ENCODE peak calls at places on chromosomes 5 and 9, in eight cellular contexts. One of them, this sample, is unnamed.

GRCh38 chr5:132915681-132916080 is 42.2 kb downstream of the LEAP2 start:
- DNase-seq in GM12878: no peak
- DNase-seq in Panc1: no peak
- DNase-seq in sigmoid colon: no peak
- DNase-seq in stomach: no peak
- DNase-seq in transverse colon: no peak
- DNase-seq in suprapubic skin: no peak
- DNase-seq in HCT116: peak
- DNase-seq in this sample: no peak

GRCh38 chr9:92424340-92424739 is at the start of gene OMD:
- DNase-seq in transverse colon: no peak
- DNase-seq in Panc1: no peak
- DNase-seq in GM12878: no peak
- DNase-seq in sigmoid colon: no peak
- DNase-seq in suprapubic skin: no peak
- DNase-seq in stomach: no peak
- DNase-seq in HCT116: no peak
- DNase-seq in this sample: no peak

GRCh38 chr5:84287964-84288363 is 96.7 kb downstream of the EDIL3 start:
- DNase-seq in Panc1: no peak
- DNase-seq in GM12878: peak
- DNase-seq in stomach: no peak
- DNase-seq in suprapubic skin: no peak
- DNase-seq in sigmoid colon: no peak
- DNase-seq in transverse colon: no peak
- DNase-seq in HCT116: peak
- DNase-seq in this sample: no peak

GRCh38 chr9:92949266-92949982 is 2.1 kb downstream of the FGD3 start:
- DNase-seq in GM12878: no peak
- DNase-seq in Panc1: no peak
- DNase-seq in suprapubic skin: no peak
- DNase-seq in HCT116: no peak
- DNase-seq in sigmoid colon: no peak
- DNase-seq in transverse colon: no peak
- DNase-seq in stomach: no peak
- DNase-seq in this sample: no peak

GRCh38 chr9:69253057-69253456 is 72.0 kb upstream of the ENTREP1 start:
- DNase-seq in suprapubic skin: no peak
- DNase-seq in stomach: no peak
- DNase-seq in GM12878: no peak
- DNase-seq in Panc1: no peak
- DNase-seq in transverse colon: no peak
- DNase-seq in sigmoid colon: no peak
- DNase-seq in HCT116: no peak
- DNase-seq in this sample: no peak

GRCh38 chr9:96020822-96021615 is 145.5 kb downstream of the ERCC6L2 start:
- DNase-seq in stomach: no peak
- DNase-seq in GM12878: no peak
- DNase-seq in transverse colon: peak
- DNase-seq in HCT116: no peak
- DNase-seq in Panc1: no peak
- DNase-seq in suprapubic skin: no peak
- DNase-seq in sigmoid colon: no peak
- DNase-seq in this sample: peak

GRCh38 chr5:76439201-76439600 is 36.1 kb downstream of the IQGAP2 start:
- DNase-seq in GM12878: no peak
- DNase-seq in suprapubic skin: no peak
- DNase-seq in sigmoid colon: no peak
- DNase-seq in transverse colon: no peak
- DNase-seq in stomach: no peak
- DNase-seq in HCT116: no peak
- DNase-seq in Panc1: no peak
- DNase-seq in this sample: no peak

GRCh38 chr9:35415769-35416427 is 74.0 kb upstream of the RUSC2 start:
- DNase-seq in HCT116: no peak
- DNase-seq in stomach: no peak
- DNase-seq in transverse colon: no peak
- DNase-seq in Panc1: no peak
- DNase-seq in GM12878: no peak
- DNase-seq in suprapubic skin: no peak
- DNase-seq in sigmoid colon: no peak
- DNase-seq in this sample: no peak

GRCh38 chr9:129270903-129271431 is 92.9 kb upstream of the IER5L start:
- DNase-seq in suprapubic skin: no peak
- DNase-seq in HCT116: no peak
- DNase-seq in GM12878: peak
- DNase-seq in Panc1: no peak
- DNase-seq in transverse colon: peak
- DNase-seq in sigmoid colon: no peak
- DNase-seq in stomach: no peak
- DNase-seq in this sample: peak

GRCh38 chr5:6446626-6447309 is 1.9 kb upstream of the UBE2QL1 start:
- DNase-seq in suprapubic skin: no peak
- DNase-seq in Panc1: no peak
- DNase-seq in stomach: no peak
- DNase-seq in transverse colon: no peak
- DNase-seq in HCT116: no peak
- DNase-seq in GM12878: no peak
- DNase-seq in sigmoid colon: no peak
- DNase-seq in this sample: no peak

GRCh38 chr5:149834246-149834855 is 104.2 kb downstream of the PPARGC1B start:
- DNase-seq in HCT116: peak
- DNase-seq in transverse colon: peak
- DNase-seq in GM12878: no peak
- DNase-seq in Panc1: peak
- DNase-seq in stomach: peak
- DNase-seq in suprapubic skin: no peak
- DNase-seq in sigmoid colon: no peak
- DNase-seq in this sample: no peak

GRCh38 chr9:734831-735511 is 106.5 kb upstream of the DMRT1 start:
- DNase-seq in stomach: no peak
- DNase-seq in transverse colon: no peak
- DNase-seq in suprapubic skin: no peak
- DNase-seq in GM12878: no peak
- DNase-seq in HCT116: no peak
- DNase-seq in Panc1: no peak
- DNase-seq in sigmoid colon: peak
- DNase-seq in this sample: no peak

GRCh38 chr5:154179846-154180710 is 10.5 kb upstream of the GALNT10 start:
- DNase-seq in transverse colon: no peak
- DNase-seq in suprapubic skin: no peak
- DNase-seq in GM12878: no peak
- DNase-seq in stomach: no peak
- DNase-seq in HCT116: peak
- DNase-seq in Panc1: no peak
- DNase-seq in sigmoid colon: peak
- DNase-seq in this sample: no peak

GRCh38 chr5:168734657-168735344 is 155.6 kb upstream of the PANK3 start:
- DNase-seq in sigmoid colon: peak
- DNase-seq in Panc1: no peak
- DNase-seq in suprapubic skin: peak
- DNase-seq in GM12878: no peak
- DNase-seq in stomach: no peak
- DNase-seq in transverse colon: no peak
- DNase-seq in HCT116: no peak
- DNase-seq in this sample: no peak

GRCh38 chr5:128498844-128499455 is 39.1 kb downstream of the FBN2 start:
- DNase-seq in HCT116: peak
- DNase-seq in Panc1: no peak
- DNase-seq in stomach: no peak
- DNase-seq in transverse colon: no peak
- DNase-seq in GM12878: no peak
- DNase-seq in suprapubic skin: no peak
- DNase-seq in sigmoid colon: no peak
- DNase-seq in this sample: no peak

GRCh38 chr9:34929506-34930102 is 28.5 kb upstream of the PHF24 start:
- DNase-seq in sigmoid colon: no peak
- DNase-seq in transverse colon: no peak
- DNase-seq in GM12878: no peak
- DNase-seq in Panc1: peak
- DNase-seq in suprapubic skin: no peak
- DNase-seq in stomach: peak
- DNase-seq in HCT116: peak
- DNase-seq in this sample: no peak

GRCh38 chr5:14185336-14186131 is 42.4 kb downstream of the TRIO start:
- DNase-seq in HCT116: no peak
- DNase-seq in transverse colon: no peak
- DNase-seq in GM12878: no peak
- DNase-seq in stomach: no peak
- DNase-seq in Panc1: no peak
- DNase-seq in sigmoid colon: no peak
- DNase-seq in suprapubic skin: no peak
- DNase-seq in this sample: no peak

GRCh38 chr5:81409361-81409760 is 15.4 kb upstream of the ACOT12 start:
- DNase-seq in Panc1: no peak
- DNase-seq in GM12878: no peak
- DNase-seq in stomach: no peak
- DNase-seq in suprapubic skin: no peak
- DNase-seq in sigmoid colon: no peak
- DNase-seq in HCT116: no peak
- DNase-seq in transverse colon: no peak
- DNase-seq in this sample: no peak

GRCh38 chr9:134323741-134324358 is 2.4 kb upstream of the RXRA start:
- DNase-seq in transverse colon: peak
- DNase-seq in stomach: peak
- DNase-seq in Panc1: no peak
- DNase-seq in suprapubic skin: peak
- DNase-seq in GM12878: no peak
- DNase-seq in HCT116: peak
- DNase-seq in sigmoid colon: peak
- DNase-seq in this sample: peak
- TF ChIP-seq POLR2AphosphoS5 in transverse colon: no peak
- TF ChIP-seq POLR2AphosphoS5 in stomach: peak
- TF ChIP-seq POLR2AphosphoS5 in Panc1: no peak
- TF ChIP-seq POLR2AphosphoS5 in suprapubic skin: no peak
- TF ChIP-seq POLR2AphosphoS5 in GM12878: no peak
- TF ChIP-seq POLR2AphosphoS5 in HCT116: peak
- TF ChIP-seq POLR2AphosphoS5 in sigmoid colon: no peak
- TF ChIP-seq POLR2AphosphoS5 in this sample: peak

GRCh38 chr5:53123702-53124101 is 14.1 kb upstream of the MOCS2 start:
- DNase-seq in HCT116: no peak
- DNase-seq in transverse colon: no peak
- DNase-seq in stomach: no peak
- DNase-seq in Panc1: no peak
- DNase-seq in suprapubic skin: no peak
- DNase-seq in GM12878: no peak
- DNase-seq in sigmoid colon: no peak
- DNase-seq in this sample: no peak
- TF ChIP-seq CTCF in HCT116: no peak
- TF ChIP-seq CTCF in transverse colon: peak
- TF ChIP-seq CTCF in stomach: no peak
- TF ChIP-seq CTCF in Panc1: peak
- TF ChIP-seq CTCF in suprapubic skin: no peak
- TF ChIP-seq CTCF in GM12878: no peak
- TF ChIP-seq CTCF in sigmoid colon: no peak
- TF ChIP-seq CTCF in this sample: no peak

GRCh38 chr5:175589714-175590113 is 68.2 kb upstream of the HRH2 start:
- DNase-seq in sigmoid colon: no peak
- DNase-seq in Panc1: no peak
- DNase-seq in suprapubic skin: no peak
- DNase-seq in stomach: no peak
- DNase-seq in HCT116: no peak
- DNase-seq in GM12878: no peak
- DNase-seq in transverse colon: no peak
- DNase-seq in this sample: no peak

GRCh38 chr5:175590471-175590881 is 67.4 kb upstream of the HRH2 start:
- DNase-seq in HCT116: no peak
- DNase-seq in GM12878: no peak
- DNase-seq in suprapubic skin: no peak
- DNase-seq in transverse colon: no peak
- DNase-seq in sigmoid colon: no peak
- DNase-seq in stomach: no peak
- DNase-seq in Panc1: no peak
- DNase-seq in this sample: no peak

GRCh38 chr5:175593794-175594193 is 64.1 kb upstream of the HRH2 start:
- DNase-seq in sigmoid colon: no peak
- DNase-seq in HCT116: no peak
- DNase-seq in transverse colon: no peak
- DNase-seq in suprapubic skin: no peak
- DNase-seq in stomach: no peak
- DNase-seq in GM12878: no peak
- DNase-seq in Panc1: no peak
- DNase-seq in this sample: no peak

GRCh38 chr5:175588709-175589429 is 69.0 kb upstream of the HRH2 start:
- DNase-seq in stomach: no peak
- DNase-seq in HCT116: no peak
- DNase-seq in suprapubic skin: no peak
- DNase-seq in GM12878: no peak
- DNase-seq in sigmoid colon: no peak
- DNase-seq in Panc1: no peak
- DNase-seq in transverse colon: no peak
- DNase-seq in this sample: no peak

DNA sequence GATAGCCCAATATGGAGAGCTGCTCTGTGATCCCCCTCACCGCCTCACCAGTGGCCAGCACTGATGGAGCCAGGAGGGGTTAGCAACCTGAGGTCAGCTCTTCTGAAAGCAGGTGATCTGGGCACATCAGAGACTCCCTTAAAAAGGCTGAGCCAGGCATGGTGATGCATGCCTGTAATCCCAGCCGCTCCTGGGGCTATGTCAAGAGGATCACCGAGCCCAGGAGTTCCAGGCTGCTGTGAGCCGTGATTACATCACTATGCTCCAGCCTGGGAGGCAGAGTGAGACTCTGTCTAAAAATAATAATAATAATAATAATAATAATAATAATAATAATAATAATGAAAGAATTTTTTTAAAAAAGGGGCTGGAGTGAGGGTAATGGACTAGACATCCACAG is 66.6 kb upstream of the HRH2 start:
- DNase-seq in Panc1: no peak
- DNase-seq in stomach: no peak
- DNase-seq in HCT116: no peak
- DNase-seq in GM12878: no peak
- DNase-seq in sigmoid colon: no peak
- DNase-seq in transverse colon: no peak
- DNase-seq in suprapubic skin: no peak
- DNase-seq in this sample: no peak
- H3K27ac ChIP-seq in Panc1: no peak
- H3K27ac ChIP-seq in stomach: no peak
- H3K27ac ChIP-seq in HCT116: no peak
- H3K27ac ChIP-seq in GM12878: no peak
- H3K27ac ChIP-seq in sigmoid colon: no peak
- H3K27ac ChIP-seq in transverse colon: no peak
- H3K27ac ChIP-seq in suprapubic skin: no peak
- H3K27ac ChIP-seq in this sample: no peak

DNA sequence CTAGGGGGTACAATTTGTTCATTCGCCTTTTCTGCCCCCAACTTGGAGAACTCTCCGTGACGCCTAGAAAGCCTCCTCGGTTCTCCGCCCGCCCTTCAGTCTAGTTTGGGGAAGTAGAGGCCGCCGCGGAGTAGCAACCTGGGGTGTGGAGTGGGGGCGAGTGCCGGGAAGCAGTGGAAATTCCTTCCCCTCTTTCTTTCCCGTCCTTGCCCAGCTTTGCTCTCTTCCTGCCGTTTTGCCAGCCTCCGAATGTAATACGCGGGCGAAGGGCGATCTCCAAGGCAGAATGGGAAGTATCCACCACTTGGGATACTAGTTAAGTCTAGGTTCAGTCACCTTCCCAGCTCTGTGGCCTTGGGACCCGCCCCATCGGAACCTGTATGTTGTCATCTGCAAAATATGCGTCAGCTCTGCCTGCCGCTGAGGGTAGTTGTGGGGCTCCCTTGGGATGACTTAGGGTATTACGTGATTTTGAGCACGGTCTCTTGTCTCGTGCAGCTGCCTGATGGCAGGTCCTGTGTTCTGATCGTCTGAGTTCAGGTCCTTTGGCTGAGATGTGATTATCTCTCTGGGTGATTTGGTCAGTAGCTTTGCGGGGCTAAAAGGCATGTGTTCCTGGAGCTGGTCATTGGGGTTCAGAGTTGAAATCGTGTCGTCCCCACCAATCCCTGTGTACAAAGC is 726 bp downstream of the PAM start:
- DNase-seq in transverse colon: peak
- DNase-seq in HCT116: peak
- DNase-seq in Panc1: no peak
- DNase-seq in suprapubic skin: peak
- DNase-seq in GM12878: peak
- DNase-seq in stomach: peak
- DNase-seq in sigmoid colon: peak
- DNase-seq in this sample: peak
- TF ChIP-seq POLR2AphosphoS5 in transverse colon: no peak
- TF ChIP-seq POLR2AphosphoS5 in HCT116: peak
- TF ChIP-seq POLR2AphosphoS5 in Panc1: no peak
- TF ChIP-seq POLR2AphosphoS5 in suprapubic skin: peak
- TF ChIP-seq POLR2AphosphoS5 in GM12878: peak
- TF ChIP-seq POLR2AphosphoS5 in stomach: peak
- TF ChIP-seq POLR2AphosphoS5 in sigmoid colon: peak
- TF ChIP-seq POLR2AphosphoS5 in this sample: peak

This sample was measured in spleen.